ENCODE peak calls at places on chromosome 15, in eight cellular contexts. One of them, this sample, is unnamed.

GRCh38 chr15:92043283-92043682 is 189.8 kb downstream of the SLCO3A1 start:
- DNase-seq in NCI-H1092: no peak
- DNase-seq in M059J: no peak
- DNase-seq in COR-L47: no peak
- DNase-seq in NCI-H1436: no peak
- DNase-seq in fibroblast of villous mesenchyme: no peak
- DNase-seq in GM23338: no peak
- DNase-seq in dorsolateral prefrontal cortex: no peak
- DNase-seq in this sample: peak

GRCh38 chr15:98889930-98890695 is 117.5 kb downstream of the PGPEP1L start:
- DNase-seq in dorsolateral prefrontal cortex: no peak
- DNase-seq in M059J: peak
- DNase-seq in GM23338: no peak
- DNase-seq in COR-L47: no peak
- DNase-seq in NCI-H1092: no peak
- DNase-seq in fibroblast of villous mesenchyme: peak
- DNase-seq in NCI-H1436: no peak
- DNase-seq in this sample: no peak

GRCh38 chr15:57085267-57085666 is 166.8 kb downstream of the TCF12 start:
- DNase-seq in GM23338: no peak
- DNase-seq in M059J: no peak
- DNase-seq in fibroblast of villous mesenchyme: no peak
- DNase-seq in NCI-H1436: no peak
- DNase-seq in COR-L47: no peak
- DNase-seq in dorsolateral prefrontal cortex: no peak
- DNase-seq in NCI-H1092: no peak
- DNase-seq in this sample: no peak

GRCh38 chr15:59812185-59812870 is 123.2 kb upstream of the BNIP2 start:
- DNase-seq in COR-L47: peak
- DNase-seq in M059J: no peak
- DNase-seq in NCI-H1436: peak
- DNase-seq in fibroblast of villous mesenchyme: no peak
- DNase-seq in GM23338: peak
- DNase-seq in NCI-H1092: no peak
- DNase-seq in dorsolateral prefrontal cortex: no peak
- DNase-seq in this sample: peak

GRCh38 chr15:27989838-27990237 is 109.3 kb downstream of the OCA2 start:
- DNase-seq in COR-L47: no peak
- DNase-seq in dorsolateral prefrontal cortex: no peak
- DNase-seq in NCI-H1092: no peak
- DNase-seq in GM23338: no peak
- DNase-seq in M059J: no peak
- DNase-seq in NCI-H1436: no peak
- DNase-seq in fibroblast of villous mesenchyme: no peak
- DNase-seq in this sample: no peak

GRCh38 chr15:75302318-75302717 is 19.7 kb downstream of the GOLGA6D start:
- DNase-seq in GM23338: no peak
- DNase-seq in NCI-H1092: no peak
- DNase-seq in NCI-H1436: no peak
- DNase-seq in dorsolateral prefrontal cortex: no peak
- DNase-seq in M059J: no peak
- DNase-seq in COR-L47: no peak
- DNase-seq in fibroblast of villous mesenchyme: no peak
- DNase-seq in this sample: no peak

GRCh38 chr15:79943820-79944219 is 27.2 kb downstream of the BCL2A1 start:
- DNase-seq in COR-L47: no peak
- DNase-seq in GM23338: no peak
- DNase-seq in NCI-H1436: no peak
- DNase-seq in dorsolateral prefrontal cortex: no peak
- DNase-seq in M059J: peak
- DNase-seq in NCI-H1092: no peak
- DNase-seq in fibroblast of villous mesenchyme: peak
- DNase-seq in this sample: no peak

GRCh38 chr15:60414016-60414682 is 16.4 kb upstream of the ANXA2 start:
- DNase-seq in M059J: peak
- DNase-seq in NCI-H1436: no peak
- DNase-seq in COR-L47: no peak
- DNase-seq in NCI-H1092: no peak
- DNase-seq in fibroblast of villous mesenchyme: peak
- DNase-seq in dorsolateral prefrontal cortex: no peak
- DNase-seq in GM23338: no peak
- DNase-seq in this sample: no peak

GRCh38 chr15:48147358-48147757 is 26.6 kb downstream of the SLC24A5 start:
- DNase-seq in COR-L47: no peak
- DNase-seq in fibroblast of villous mesenchyme: no peak
- DNase-seq in M059J: no peak
- DNase-seq in dorsolateral prefrontal cortex: no peak
- DNase-seq in NCI-H1436: no peak
- DNase-seq in NCI-H1092: no peak
- DNase-seq in GM23338: no peak
- DNase-seq in this sample: no peak

GRCh38 chr15:46309914-46310313 is 675.1 kb downstream of the SQOR start:
- DNase-seq in M059J: no peak
- DNase-seq in GM23338: peak
- DNase-seq in COR-L47: peak
- DNase-seq in NCI-H1436: peak
- DNase-seq in NCI-H1092: peak
- DNase-seq in fibroblast of villous mesenchyme: no peak
- DNase-seq in dorsolateral prefrontal cortex: no peak
- DNase-seq in this sample: peak

GRCh38 chr15:90071220-90071807 is 31.0 kb downstream of the IDH2 start:
- DNase-seq in M059J: peak
- DNase-seq in GM23338: peak
- DNase-seq in NCI-H1436: peak
- DNase-seq in fibroblast of villous mesenchyme: peak
- DNase-seq in dorsolateral prefrontal cortex: no peak
- DNase-seq in COR-L47: peak
- DNase-seq in NCI-H1092: peak
- DNase-seq in this sample: peak

GRCh38 chr15:52288986-52289385 is 6.6 kb downstream of the MYO5C start:
- DNase-seq in M059J: no peak
- DNase-seq in fibroblast of villous mesenchyme: no peak
- DNase-seq in NCI-H1436: no peak
- DNase-seq in dorsolateral prefrontal cortex: no peak
- DNase-seq in NCI-H1092: no peak
- DNase-seq in COR-L47: no peak
- DNase-seq in GM23338: no peak
- DNase-seq in this sample: no peak

GRCh38 chr15:39908186-39908585 is 11.9 kb downstream of the GPR176 start:
- DNase-seq in M059J: peak
- DNase-seq in GM23338: no peak
- DNase-seq in dorsolateral prefrontal cortex: no peak
- DNase-seq in COR-L47: no peak
- DNase-seq in NCI-H1436: no peak
- DNase-seq in fibroblast of villous mesenchyme: peak
- DNase-seq in NCI-H1092: no peak
- DNase-seq in this sample: no peak

GRCh38 chr15:68106656-68107055 is 52.5 kb downstream of the PIAS1 start:
- DNase-seq in NCI-H1436: no peak
- DNase-seq in NCI-H1092: no peak
- DNase-seq in dorsolateral prefrontal cortex: no peak
- DNase-seq in M059J: peak
- DNase-seq in fibroblast of villous mesenchyme: no peak
- DNase-seq in COR-L47: no peak
- DNase-seq in GM23338: peak
- DNase-seq in this sample: no peak

GRCh38 chr15:71577071-71577470 is 233.3 kb upstream of the NR2E3 start:
- DNase-seq in M059J: no peak
- DNase-seq in GM23338: no peak
- DNase-seq in fibroblast of villous mesenchyme: no peak
- DNase-seq in NCI-H1436: no peak
- DNase-seq in NCI-H1092: no peak
- DNase-seq in COR-L47: no peak
- DNase-seq in dorsolateral prefrontal cortex: no peak
- DNase-seq in this sample: no peak

GRCh38 chr15:94582368-94582767 is 351.0 kb downstream of the MCTP2 start:
- DNase-seq in dorsolateral prefrontal cortex: no peak
- DNase-seq in NCI-H1436: no peak
- DNase-seq in GM23338: peak
- DNase-seq in M059J: peak
- DNase-seq in NCI-H1092: no peak
- DNase-seq in COR-L47: peak
- DNase-seq in fibroblast of villous mesenchyme: peak
- DNase-seq in this sample: no peak

GRCh38 chr15:98131924-98132323 is 171.4 kb downstream of the ARRDC4 start:
- DNase-seq in dorsolateral prefrontal cortex: no peak
- DNase-seq in NCI-H1436: no peak
- DNase-seq in GM23338: no peak
- DNase-seq in M059J: no peak
- DNase-seq in NCI-H1092: no peak
- DNase-seq in fibroblast of villous mesenchyme: no peak
- DNase-seq in COR-L47: no peak
- DNase-seq in this sample: no peak

GRCh38 chr15:74869726-74870407 is 3.3 kb downstream of the SCAMP2 start:
- DNase-seq in dorsolateral prefrontal cortex: peak
- DNase-seq in NCI-H1436: no peak
- DNase-seq in M059J: no peak
- DNase-seq in COR-L47: no peak
- DNase-seq in NCI-H1092: no peak
- DNase-seq in GM23338: no peak
- DNase-seq in fibroblast of villous mesenchyme: peak
- DNase-seq in this sample: no peak

GRCh38 chr15:90101130-90101968 is 919 bp downstream of the IDH2 start:
- DNase-seq in fibroblast of villous mesenchyme: peak
- DNase-seq in NCI-H1436: no peak
- DNase-seq in dorsolateral prefrontal cortex: no peak
- DNase-seq in GM23338: peak
- DNase-seq in COR-L47: peak
- DNase-seq in NCI-H1092: peak
- DNase-seq in M059J: no peak
- DNase-seq in this sample: peak

GRCh38 chr15:30859091-30859874 is 44.4 kb upstream of the FAN1 start:
- DNase-seq in COR-L47: no peak
- DNase-seq in NCI-H1092: no peak
- DNase-seq in NCI-H1436: no peak
- DNase-seq in GM23338: peak
- DNase-seq in M059J: peak
- DNase-seq in fibroblast of villous mesenchyme: peak
- DNase-seq in dorsolateral prefrontal cortex: no peak
- DNase-seq in this sample: no peak

This sample was measured in NCI-H146.